ENCODE peak calls at places on chromosomes 4 and X, in five cellular contexts. One of them, this sample, is unnamed.

GRCh38 chrX:72201836-72202536 is 20.4 kb downstream of the PIN4 start:
- DNase-seq in GM12878: no peak
- DNase-seq in K562: no peak
- DNase-seq in A549: peak
- DNase-seq in WTC11: no peak
- DNase-seq in this sample: no peak

GRCh38 chr4:8606476-8606875 is 13.9 kb downstream of the CPZ start:
- DNase-seq in K562: no peak
- DNase-seq in WTC11: no peak
- DNase-seq in GM12878: no peak
- DNase-seq in A549: no peak
- DNase-seq in this sample: no peak

GRCh38 chrX:129690435-129690834 is 35.7 kb upstream of the APLN start:
- DNase-seq in WTC11: no peak
- DNase-seq in K562: no peak
- DNase-seq in GM12878: no peak
- DNase-seq in A549: no peak
- DNase-seq in this sample: no peak

GRCh38 chr4:11299016-11299415 is 129.7 kb downstream of the HS3ST1 start:
- DNase-seq in WTC11: no peak
- DNase-seq in A549: no peak
- DNase-seq in K562: no peak
- DNase-seq in GM12878: no peak
- DNase-seq in this sample: no peak

GRCh38 chr4:55554453-55555030 is 7.8 kb upstream of the CLOCK start:
- DNase-seq in K562: no peak
- DNase-seq in WTC11: no peak
- DNase-seq in GM12878: no peak
- DNase-seq in A549: peak
- DNase-seq in this sample: peak

GRCh38 chr4:107885865-107886264 is 45.5 kb upstream of the CYP2U1 start:
- DNase-seq in K562: no peak
- DNase-seq in A549: no peak
- DNase-seq in GM12878: no peak
- DNase-seq in WTC11: no peak
- DNase-seq in this sample: no peak

GRCh38 chr4:26424143-26424542 is 66.1 kb downstream of the CCKAR start:
- DNase-seq in K562: no peak
- DNase-seq in WTC11: no peak
- DNase-seq in GM12878: no peak
- DNase-seq in A549: no peak
- DNase-seq in this sample: no peak

GRCh38 chr4:188975271-188975670 is 836.0 kb downstream of the TRIML1 start:
- DNase-seq in K562: no peak
- DNase-seq in GM12878: no peak
- DNase-seq in WTC11: no peak
- DNase-seq in A549: no peak
- DNase-seq in this sample: no peak

GRCh38 chr4:72770708-72771107 is 201.7 kb upstream of the ADAMTS3 start:
- DNase-seq in A549: no peak
- DNase-seq in K562: no peak
- DNase-seq in GM12878: no peak
- DNase-seq in WTC11: no peak
- DNase-seq in this sample: no peak

GRCh38 chrX:43949669-43950068 is 23.5 kb downstream of the NDP start:
- DNase-seq in GM12878: no peak
- DNase-seq in WTC11: peak
- DNase-seq in A549: peak
- DNase-seq in K562: no peak
- DNase-seq in this sample: peak

GRCh38 chr4:119244344-119244743 is 31.8 kb downstream of the USP53 start:
- DNase-seq in GM12878: no peak
- DNase-seq in A549: no peak
- DNase-seq in K562: no peak
- DNase-seq in WTC11: no peak
- DNase-seq in this sample: no peak

GRCh38 chr4:76377922-76378321 is 43.0 kb downstream of the CCDC158 start:
- DNase-seq in K562: peak
- DNase-seq in A549: peak
- DNase-seq in WTC11: peak
- DNase-seq in GM12878: no peak
- DNase-seq in this sample: peak

GRCh38 chr4:169115897-169116254 is 105.8 kb upstream of the CBR4 start:
- DNase-seq in GM12878: no peak
- DNase-seq in K562: no peak
- DNase-seq in A549: peak
- DNase-seq in WTC11: no peak
- DNase-seq in this sample: no peak

GRCh38 chrX:108186811-108187210 is 95.2 kb downstream of the ATG4A start:
- DNase-seq in WTC11: no peak
- DNase-seq in GM12878: no peak
- DNase-seq in K562: no peak
- DNase-seq in A549: peak
- DNase-seq in this sample: peak

GRCh38 chrX:72142094-72142843 is 10.6 kb upstream of the RTL5 start:
- DNase-seq in WTC11: no peak
- DNase-seq in A549: no peak
- DNase-seq in GM12878: no peak
- DNase-seq in K562: no peak
- DNase-seq in this sample: no peak

GRCh38 chr4:152357206-152357605 is 178.7 kb downstream of the FBXW7 start:
- DNase-seq in WTC11: no peak
- DNase-seq in A549: peak
- DNase-seq in GM12878: no peak
- DNase-seq in K562: no peak
- DNase-seq in this sample: no peak

GRCh38 chrX:149682031-149682430 is 29.8 kb upstream of the MAGEA11 start:
- DNase-seq in K562: no peak
- DNase-seq in A549: no peak
- DNase-seq in GM12878: no peak
- DNase-seq in WTC11: no peak
- DNase-seq in this sample: no peak

GRCh38 chrX:63652086-63652775 is 132.8 kb downstream of the ARHGEF9 start:
- DNase-seq in GM12878: no peak
- DNase-seq in K562: no peak
- DNase-seq in WTC11: no peak
- DNase-seq in A549: no peak
- DNase-seq in this sample: no peak

GRCh38 chr4:158016511-158016910 is 156.3 kb downstream of the GASK1B start:
- DNase-seq in A549: no peak
- DNase-seq in K562: no peak
- DNase-seq in GM12878: no peak
- DNase-seq in WTC11: no peak
- DNase-seq in this sample: no peak

GRCh38 chr4:186078977-186079697 is 10.2 kb downstream of the TLR3 start:
- DNase-seq in K562: no peak
- DNase-seq in A549: no peak
- DNase-seq in GM12878: no peak
- DNase-seq in WTC11: peak
- DNase-seq in this sample: no peak

GRCh38 chr4:175536852-175537453 is 275.1 kb downstream of the GPM6A start:
- DNase-seq in A549: peak
- DNase-seq in GM12878: peak
- DNase-seq in K562: peak
- DNase-seq in WTC11: no peak
- DNase-seq in this sample: peak

GRCh38 chr4:30614771-30615170 is 105.4 kb upstream of the PCDH7 start:
- DNase-seq in GM12878: no peak
- DNase-seq in A549: no peak
- DNase-seq in WTC11: no peak
- DNase-seq in K562: no peak
- DNase-seq in this sample: no peak

GRCh38 chr4:30620711-30621110 is 99.5 kb upstream of the PCDH7 start:
- DNase-seq in GM12878: no peak
- DNase-seq in WTC11: no peak
- DNase-seq in K562: no peak
- DNase-seq in A549: no peak
- DNase-seq in this sample: no peak

GRCh38 chr4:30616943-30617646 is 103.1 kb upstream of the PCDH7 start:
- DNase-seq in K562: no peak
- DNase-seq in WTC11: no peak
- DNase-seq in GM12878: no peak
- DNase-seq in A549: no peak
- DNase-seq in this sample: no peak

GRCh38 chr4:30617836-30618235 is 102.3 kb upstream of the PCDH7 start:
- DNase-seq in K562: no peak
- DNase-seq in WTC11: no peak
- DNase-seq in A549: no peak
- DNase-seq in GM12878: no peak
- DNase-seq in this sample: no peak

DNA sequence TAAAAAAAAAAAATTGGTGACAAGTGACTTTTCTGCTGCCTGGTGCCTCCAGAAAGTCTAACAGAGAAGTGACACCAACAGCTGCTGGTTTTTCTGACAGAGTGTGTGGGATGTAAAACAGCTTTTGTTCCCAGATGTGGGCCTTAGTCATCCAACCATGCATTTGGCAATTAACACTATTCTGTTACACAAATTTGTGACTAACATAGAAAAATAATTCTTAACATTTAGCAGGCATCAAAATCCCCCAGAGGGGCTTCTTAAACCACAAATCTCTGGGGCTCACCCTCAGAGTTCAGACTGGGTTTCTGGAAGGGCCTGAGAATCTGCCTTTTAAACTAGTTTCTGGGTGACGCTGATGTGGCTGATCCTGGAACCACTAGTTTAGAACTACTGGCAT is 100.5 kb upstream of the PCDH7 start:
- DNase-seq in GM12878: peak
- DNase-seq in WTC11: no peak
- DNase-seq in A549: no peak
- DNase-seq in K562: no peak
- DNase-seq in this sample: no peak
- TF ChIP-seq ESRRA in GM12878: no peak
- TF ChIP-seq ESRRA in WTC11: no peak
- TF ChIP-seq ESRRA in A549: no peak
- TF ChIP-seq ESRRA in K562: no peak
- TF ChIP-seq ESRRA in this sample: no peak

GRCh38 chrX:73668779-73669178 is 105.8 kb downstream of the CHIC1 start:
- DNase-seq in GM12878: no peak
- DNase-seq in A549: no peak
- DNase-seq in K562: no peak
- DNase-seq in WTC11: no peak
- DNase-seq in this sample: no peak
- TF ChIP-seq ESRRA in GM12878: no peak
- TF ChIP-seq ESRRA in A549: no peak
- TF ChIP-seq ESRRA in K562: no peak
- TF ChIP-seq ESRRA in WTC11: no peak
- TF ChIP-seq ESRRA in this sample: no peak

GRCh38 chr4:159446266-159446976 is 343.5 kb downstream of the RAPGEF2 start:
- DNase-seq in A549: peak
- DNase-seq in GM12878: peak
- DNase-seq in K562: peak
- DNase-seq in WTC11: peak
- DNase-seq in this sample: peak
- TF ChIP-seq ESRRA in A549: no peak
- TF ChIP-seq ESRRA in GM12878: no peak
- TF ChIP-seq ESRRA in K562: no peak
- TF ChIP-seq ESRRA in WTC11: no peak
- TF ChIP-seq ESRRA in this sample: no peak

GRCh38 chrX:133698298-133698697 is 283.0 kb upstream of the GPC4 start:
- DNase-seq in A549: no peak
- DNase-seq in K562: no peak
- DNase-seq in WTC11: no peak
- DNase-seq in GM12878: no peak
- DNase-seq in this sample: no peak
- TF ChIP-seq ESRRA in A549: no peak
- TF ChIP-seq ESRRA in K562: no peak
- TF ChIP-seq ESRRA in WTC11: no peak
- TF ChIP-seq ESRRA in GM12878: no peak
- TF ChIP-seq ESRRA in this sample: no peak

GRCh38 chrX:106931831-106932491 is 11.8 kb downstream of the CLDN2 start:
- DNase-seq in A549: no peak
- DNase-seq in K562: no peak
- DNase-seq in WTC11: no peak
- DNase-seq in GM12878: no peak
- DNase-seq in this sample: peak

GRCh38 chrX:106921637-106922036 is 1.4 kb downstream of the CLDN2 start:
- DNase-seq in K562: no peak
- DNase-seq in WTC11: no peak
- DNase-seq in GM12878: no peak
- DNase-seq in A549: no peak
- DNase-seq in this sample: no peak

GRCh38 chrX:106927700-106928099 is 7.5 kb downstream of the CLDN2 start:
- DNase-seq in A549: peak
- DNase-seq in GM12878: no peak
- DNase-seq in K562: no peak
- DNase-seq in WTC11: no peak
- DNase-seq in this sample: peak

GRCh38 chrX:106928227-106928626 is 8.0 kb downstream of the CLDN2 start:
- DNase-seq in WTC11: no peak
- DNase-seq in A549: no peak
- DNase-seq in GM12878: no peak
- DNase-seq in K562: no peak
- DNase-seq in this sample: no peak

DNA sequence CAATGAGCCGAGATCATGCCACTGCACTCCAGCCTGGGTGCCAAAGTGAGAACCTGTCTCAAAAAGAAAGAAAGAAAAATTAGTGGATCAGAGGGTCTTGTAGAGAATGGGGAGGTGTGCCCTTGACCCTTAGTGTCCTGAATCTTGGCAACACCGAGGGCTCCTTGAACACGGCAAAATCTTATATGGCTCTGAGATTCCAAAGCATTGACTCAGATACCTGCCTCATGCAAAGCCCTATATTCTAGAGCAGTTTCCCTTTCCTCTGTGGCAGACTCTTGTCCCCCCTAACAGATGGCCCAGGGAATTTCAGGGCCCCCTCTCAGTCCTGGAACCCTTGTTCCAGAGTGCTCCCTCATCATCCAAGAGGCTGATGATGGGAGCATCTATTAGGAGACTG is 6.8 kb downstream of the CLDN2 start:
- DNase-seq in WTC11: no peak
- DNase-seq in A549: no peak
- DNase-seq in K562: no peak
- DNase-seq in GM12878: no peak
- DNase-seq in this sample: no peak
- TF ChIP-seq ESRRA in WTC11: no peak
- TF ChIP-seq ESRRA in A549: no peak
- TF ChIP-seq ESRRA in K562: no peak
- TF ChIP-seq ESRRA in GM12878: no peak
- TF ChIP-seq ESRRA in this sample: no peak

GRCh38 chr4:6369511-6369910 is 99.9 kb downstream of the WFS1 start:
- DNase-seq in A549: no peak
- DNase-seq in K562: no peak
- DNase-seq in WTC11: no peak
- DNase-seq in GM12878: no peak
- DNase-seq in this sample: no peak

GRCh38 chr4:6372649-6373525 is 99.5 kb downstream of the PPP2R2C start:
- DNase-seq in WTC11: peak
- DNase-seq in GM12878: peak
- DNase-seq in K562: peak
- DNase-seq in A549: peak
- DNase-seq in this sample: peak

GRCh38 chr4:6371827-6372226 is 100.6 kb downstream of the PPP2R2C start:
- DNase-seq in A549: no peak
- DNase-seq in WTC11: no peak
- DNase-seq in GM12878: no peak
- DNase-seq in K562: no peak
- DNase-seq in this sample: no peak

GRCh38 chr4:6369924-6370645 is 100.4 kb downstream of the WFS1 start:
- DNase-seq in WTC11: peak
- DNase-seq in A549: no peak
- DNase-seq in K562: peak
- DNase-seq in GM12878: no peak
- DNase-seq in this sample: no peak

GRCh38 chr4:6371271-6371670 is 101.1 kb downstream of the PPP2R2C start:
- DNase-seq in GM12878: no peak
- DNase-seq in WTC11: no peak
- DNase-seq in K562: no peak
- DNase-seq in A549: no peak
- DNase-seq in this sample: no peak
- TF ChIP-seq ESRRA in GM12878: no peak
- TF ChIP-seq ESRRA in WTC11: no peak
- TF ChIP-seq ESRRA in K562: no peak
- TF ChIP-seq ESRRA in A549: no peak
- TF ChIP-seq ESRRA in this sample: no peak